ENCODE peak calls at places on chromosomes 7 and 10, in six cellular contexts. W, P, O, F, Z and N are unnamed samples. For H3K4me1, the result is how much of the 10 kb centered on the place peaks cover.

GRCh38 chr7:51187941-51188340 is 128.7 kb downstream of the COBL start:
- DNase-seq in F (peak), O (no peak), Z (peak), P (no peak), W (no peak), N (no peak)

GRCh38 chr10:92420554-92421275 is 129.7 kb downstream of the MARCHF5 start:
- DNase-seq in F (no peak), Z (peak), O (no peak), P (no peak), W (no peak), N (no peak)

GRCh38 chr10:16314259-16314658 is 122.6 kb upstream of the PTER start:
- DNase-seq in Z (peak), P (peak), O (no peak), W (no peak), F (peak), N (no peak)

GRCh38 chr10:93703066-93703465 is 674 bp upstream of the FRA10AC1 start:
- DNase-seq in W (peak), Z (no peak), P (no peak), F (no peak), O (no peak), N (no peak)

GRCh38 chr7:155814569-155815276 is 2.5 kb upstream of the SHH start:
- DNase-seq in W (no peak), O (no peak), F (no peak), Z (no peak), P (no peak), N (peak)

GRCh38 chr7:20244334-20244733 is 27.1 kb upstream of the MACC1 start:
- DNase-seq in W (peak), P (no peak), F (no peak), Z (no peak), O (no peak), N (no peak)

GRCh38 chr7:149013876-149014275 is 14.4 kb downstream of the PDIA4 start:
- DNase-seq in P (no peak), Z (no peak), F (no peak), O (no peak), W (no peak), N (no peak)

GRCh38 chr7:17239683-17240521 is 58.5 kb upstream of the AHR start:
- DNase-seq in W (peak), O (peak), F (peak), Z (no peak), P (peak), N (peak)

GRCh38 chr7:51267169-51267568 is 49.4 kb downstream of the COBL start:
- DNase-seq in P (no peak), W (no peak), O (no peak), F (no peak), Z (no peak), N (no peak)

GRCh38 chr10:1116051-1116450 is 59.9 kb downstream of the WDR37 start:
- DNase-seq in O (no peak), P (no peak), F (no peak), W (no peak), Z (no peak), N (no peak)

GRCh38 chr10:122462533-122463465 is 1.4 kb downstream of the HTRA1 start:
- DNase-seq in W (no peak), Z (no peak), O (peak), F (peak), P (no peak), N (no peak)

GRCh38 chr10:22271786-22272185 is 44.4 kb upstream of the COMMD3 start:
- DNase-seq in P (no peak), F (no peak), Z (no peak), W (no peak), O (no peak), N (no peak)

GRCh38 chr7:132275384-132275783 is 300.9 kb downstream of the PLXNA4 start:
- DNase-seq in P (no peak), O (no peak), Z (peak), W (no peak), F (no peak), N (no peak)

GRCh38 chr10:43299579-43299978 is 32.7 kb upstream of the RASGEF1A start:
- DNase-seq in F (no peak), W (no peak), Z (no peak), O (no peak), P (no peak), N (no peak)

GRCh38 chr7:133937786-133938185 is 189.4 kb upstream of the LRGUK start:
- DNase-seq in P (no peak), Z (no peak), O (no peak), W (peak), F (no peak), N (no peak)

GRCh38 chr10:47113907-47114500 is 186.0 kb upstream of the GDF10 start:
- DNase-seq in W (no peak), F (no peak), P (no peak), O (no peak), Z (peak), N (no peak)

GRCh38 chr10:69801094-69801433 is 642 bp upstream of the COL13A1 start:
- DNase-seq in W (no peak), O (peak), P (peak), Z (peak), F (peak), N (peak)

GRCh38 chr7:118590107-118590506 is 365.6 kb downstream of the ANKRD7 start:
- DNase-seq in Z (peak), W (no peak), P (no peak), F (peak), O (peak), N (no peak)

GRCh38 chr10:129956285-129956649 is 7.8 kb downstream of the EBF3 start:
- DNase-seq in O (no peak), W (no peak), F (no peak), Z (peak), P (no peak), N (no peak)

GRCh38 chr7:106493041-106493731 is 167.8 kb downstream of the CCDC71L start:
- DNase-seq in Z (no peak), W (no peak), P (no peak), F (no peak), O (no peak), N (peak)

GRCh38 chr7:69871213-69871885 is 273.1 kb downstream of the AUTS2 start:
- DNase-seq in O (peak), Z (no peak), W (peak), P (no peak), F (no peak), N (no peak)

GRCh38 chr10:131792011-131792651 is 108.7 kb upstream of the PPP2R2D start:
- DNase-seq in O (no peak), P (no peak), F (no peak), Z (no peak), W (no peak), N (no peak)

GRCh38 chr10:125266966-125267365 is 106.6 kb upstream of the CTBP2 start:
- DNase-seq in Z (no peak), W (no peak), P (no peak), O (no peak), F (no peak), N (no peak)

GRCh38 chr7:2478387-2478760 is 2.2 kb upstream of the GRIFIN start:
- DNase-seq in F (no peak), Z (no peak), P (no peak), O (no peak), W (peak), N (peak)

GRCh38 chr7:140625908-140626868 is 14.4 kb downstream of the DENND2A start:
- DNase-seq in P (no peak), W (peak), F (peak), O (peak), Z (peak), N (peak)

GRCh38 chr7:158733762-158734494 is 29.3 kb upstream of the NCAPG2 start:
- DNase-seq in P (no peak), Z (peak), W (no peak), O (no peak), F (no peak), N (no peak)

GRCh38 chr7:112009081-112009480 is 197.1 kb downstream of the DOCK4 start:
- DNase-seq in F (no peak), O (peak), Z (no peak), P (peak), W (peak), N (no peak)

GRCh38 chr10:77784856-77785255 is 141.7 kb downstream of the DLG5 start:
- DNase-seq in P (no peak), O (peak), Z (no peak), W (peak), F (no peak), N (no peak)

GRCh38 chr10:63462442-63462841 is 3.3 kb downstream of the JMJD1C start:
- DNase-seq in O (no peak), F (no peak), W (no peak), P (no peak), Z (no peak), N (no peak)

GRCh38 chr10:62885656-62886461 is 69.7 kb upstream of the EGR2 start:
- DNase-seq in O (peak), F (no peak), Z (no peak), P (peak), W (peak), N (peak)

GRCh38 chr7:12785473-12785872 is 98.0 kb downstream of the ARL4A start:
- DNase-seq in P (no peak), Z (no peak), O (no peak), F (no peak), W (no peak), N (no peak)

GRCh38 chr7:13848576-13849527 is 140.6 kb downstream of the ETV1 start:
- DNase-seq in W (no peak), F (no peak), O (no peak), P (no peak), Z (no peak), N (no peak)

GRCh38 chr7:50512384-50512783 is 52.8 kb downstream of the DDC start:
- DNase-seq in P (no peak), Z (no peak), F (no peak), W (no peak), O (no peak), N (no peak)

GRCh38 chr7:66933469-66933868 is 12.4 kb downstream of the TMEM248 start:
- DNase-seq in O (no peak), W (no peak), F (no peak), Z (no peak), P (no peak), N (no peak)

GRCh38 chr10:103241262-103242011 is 4.2 kb upstream of the RPEL1 start:
- DNase-seq in P (peak), O (peak), W (peak), Z (peak), F (peak), N (peak)
- H2AFZ ChIP-seq in P (peak), O (peak), W (peak), Z (peak), F (peak), N (no peak)

GRCh38 chr10:75428434-75429158 is 2.8 kb upstream of the LRMDA start:
- DNase-seq in P (no peak), W (peak), O (peak), Z (no peak), F (no peak), N (no peak)
- H3K4me2 ChIP-seq in P (peak), W (peak), O (no peak), Z (no peak), F (no peak), N (peak)

DNA sequence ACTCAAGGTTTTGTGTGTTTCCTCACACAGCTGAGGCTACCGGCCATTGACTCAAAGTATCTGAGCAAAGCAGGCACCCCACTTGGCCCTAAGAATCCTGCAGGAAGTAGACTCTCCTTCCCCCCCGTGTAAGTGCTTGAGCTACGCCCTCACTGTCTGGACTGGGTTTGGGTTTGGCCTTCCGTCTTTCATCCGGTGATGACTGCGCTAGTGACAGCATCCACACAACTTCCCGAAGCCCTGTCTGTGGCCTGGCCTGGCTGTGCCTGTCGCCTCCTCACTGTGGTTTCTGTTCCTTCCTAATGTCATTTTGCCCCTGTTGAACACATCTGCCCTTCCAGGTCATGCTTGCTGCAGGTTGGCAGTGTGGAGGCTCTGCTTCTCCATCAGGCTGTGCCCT is 14.5 kb downstream of the C7orf57 start:
- DNase-seq in F (no peak), O (no peak), Z (no peak), W (no peak), P (no peak), N (no peak)
- H3K4me1 ChIP-seq in F (under half), O (under half), Z (under half), W (under half), P (under half), N (under half)

DNA sequence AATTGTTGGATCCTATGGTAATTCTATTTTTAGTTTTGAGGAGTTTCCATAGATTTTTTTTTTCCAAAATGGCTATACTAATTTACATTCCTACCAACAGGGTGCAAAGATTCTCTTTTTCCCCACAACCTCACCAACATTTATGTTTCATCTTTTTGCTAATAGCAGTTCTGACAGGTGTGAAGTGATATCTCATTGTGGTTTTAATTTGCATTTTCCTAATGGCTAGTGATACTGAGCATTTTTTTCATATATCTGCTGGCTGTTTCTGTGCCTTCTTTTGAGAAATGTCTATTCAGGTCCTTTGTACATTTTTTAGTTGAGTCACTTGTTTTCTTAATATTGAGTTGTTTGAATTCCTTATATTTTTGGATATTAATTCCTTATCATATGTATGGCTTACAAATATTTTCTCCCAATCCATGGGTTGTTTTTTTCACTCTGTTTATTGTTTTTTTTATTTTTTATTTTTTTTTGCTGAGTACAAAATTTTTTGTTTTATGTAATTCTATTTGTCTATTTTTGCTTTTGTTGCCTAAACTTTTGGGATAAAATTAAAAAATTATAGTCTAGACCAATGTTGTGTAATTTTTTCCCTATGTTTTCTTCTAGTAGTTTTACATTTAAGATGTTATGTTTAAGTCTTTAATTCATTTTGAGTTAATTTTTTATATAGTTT is 205.9 kb upstream of the ADCY1 start:
- DNase-seq in Z (no peak), F (no peak), O (no peak), P (no peak), W (no peak), N (no peak)
- H2AFZ ChIP-seq in Z (no peak), F (no peak), O (no peak), P (no peak), W (no peak), N (no peak)

GRCh38 chr10:119087271-119087897 is 6.8 kb upstream of the EIF3A start:
- DNase-seq in F (no peak), W (no peak), O (no peak), Z (no peak), P (no peak), N (no peak)
- H3K4me2 ChIP-seq in F (no peak), W (no peak), O (no peak), Z (no peak), P (no peak), N (no peak)

DNA sequence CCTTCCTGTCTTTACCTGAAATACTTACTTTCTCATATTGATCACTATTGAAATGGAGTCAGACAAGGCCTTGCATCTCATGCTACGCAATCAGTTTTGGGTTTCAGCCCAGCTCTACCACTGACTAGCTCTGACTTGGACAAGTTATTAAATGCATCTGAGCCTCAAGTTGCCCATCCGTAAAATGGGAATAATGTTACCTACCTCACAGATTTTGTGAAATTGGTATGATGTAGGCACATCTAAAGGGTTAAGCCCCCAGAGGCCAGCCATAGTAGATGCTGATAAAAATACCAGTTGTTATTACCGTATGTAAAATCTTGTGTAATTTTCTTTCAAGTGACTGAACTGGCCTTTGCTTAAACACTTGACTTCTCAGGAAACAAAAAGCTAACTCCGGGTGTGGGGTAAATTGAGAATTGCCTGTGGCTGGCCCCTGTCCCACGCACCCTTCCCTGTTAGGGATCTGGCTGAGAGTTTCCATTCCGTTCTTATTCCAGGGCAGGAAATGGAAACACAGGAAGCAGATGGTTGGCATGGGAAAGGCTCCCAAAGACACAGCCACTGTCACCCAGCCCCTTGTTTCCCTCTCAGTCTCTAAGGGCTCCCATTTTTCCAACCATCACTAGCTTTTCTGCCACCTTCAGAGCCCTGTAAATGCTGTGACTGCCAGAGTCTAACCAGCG is 7.6 kb downstream of the DUSP5 start:
- DNase-seq in Z (no peak), P (no peak), O (no peak), W (no peak), F (no peak), N (no peak)
- H3K4me1 ChIP-seq in Z (under half), P (under half), O (under half), W (under half), F (under half), N (under half)

GRCh38 chr10:115903845-115904244 is 369.2 kb downstream of the GFRA1 start:
- DNase-seq in Z (peak), P (no peak), W (no peak), O (no peak), F (no peak), N (no peak)
- H2AFZ ChIP-seq in Z (no peak), P (no peak), W (no peak), O (no peak), F (no peak), N (no peak)

GRCh38 chr7:44188480-44189225 is 586 bp downstream of the GCK start:
- DNase-seq in O (no peak), P (no peak), F (no peak), W (no peak), Z (no peak), N (no peak)
- H3K4me2 ChIP-seq in O (no peak), P (peak), F (no peak), W (no peak), Z (no peak), N (no peak)

GRCh38 chr7:44112231-44112996 is 8.3 kb downstream of the AEBP1 start:
- DNase-seq in F (no peak), Z (peak), O (no peak), W (no peak), P (no peak), N (no peak)
- H3K4me1 ChIP-seq in F (under half), Z (under half), O (under half), W (under half), P (under half), N (under half)

GRCh38 chr10:84138478-84139125 is 707 bp upstream of the GHITM start:
- DNase-seq in W (no peak), Z (peak), P (no peak), O (peak), F (peak), N (peak)

GRCh38 chr10:84140036-84140379 is 699 bp downstream of the GHITM start:
- DNase-seq in W (peak), F (peak), P (peak), Z (no peak), O (peak), N (no peak)

GRCh38 chr10:84139126-84140035 is at the start of gene GHITM:
- DNase-seq in O (peak), Z (peak), F (peak), W (peak), P (peak), N (peak)

GRCh38 chr10:84135836-84136235 is 3.5 kb upstream of the GHITM start:
- DNase-seq in O (no peak), F (peak), Z (no peak), W (no peak), P (peak), N (no peak)
- H2AFZ ChIP-seq in O (no peak), F (no peak), Z (no peak), W (no peak), P (peak), N (no peak)